ENCODE peak calls at places on chromosomes 12 and 14, in nine cellular contexts. X is OCI-LY7, J is hepatocyte, R is HCT116, I is neural progenitor cell, K is GM23338, T is PC-3, Y is SK-N-SH, E is MM.1S. W is an unnamed sample.

GRCh38 chr12:119544780-119545625 is 48.6 kb upstream of the TMEM233 start:
- DNase-seq in J (peak; percentile 86), K (peak; percentile 87), T (peak; percentile 85), R (peak; percentile 61), Y (peak; percentile 75), X (peak; percentile 64), I (peak; percentile 81), E (peak; percentile 26), W (peak; percentile 76)

GRCh38 chr12:65881965-65882413 is 57.7 kb downstream of the HMGA2 start:
- DNase-seq in I (peak; percentile 54), K (peak; percentile 38), E (no peak), R (no peak), Y (no peak), J (peak; percentile 46), X (no peak), T (no peak), W (peak; percentile 81)

GRCh38 chr12:65740873-65741600 is 83.2 kb upstream of the HMGA2 start:
- DNase-seq in X (no peak), K (peak; percentile 93), I (peak; percentile 92), Y (peak; percentile 61), E (peak; percentile 64), J (peak; percentile 89), T (peak; percentile 42), R (no peak), W (peak; percentile 88)

GRCh38 chr14:31106768-31107167 is 80.6 kb upstream of the STRN3 start:
- DNase-seq in R (no peak), T (peak; percentile 27), E (no peak), K (no peak), J (no peak), X (no peak), I (no peak), Y (no peak), W (peak; percentile 57)

GRCh38 chr12:72264548-72265175 is 7.5 kb upstream of the TRHDE start:
- DNase-seq in T (peak; percentile 62), X (peak; percentile 13), J (peak; percentile 36), Y (peak; percentile 23), K (peak; percentile 57), I (peak; percentile 22), E (peak; percentile 41), R (no peak), W (peak; percentile 43)

GRCh38 chr14:101120636-101121398 is 217.3 kb upstream of the RTL1 start:
- DNase-seq in R (no peak), Y (peak; percentile 27), K (no peak), E (no peak), T (no peak), J (no peak), I (no peak), X (peak; percentile 4), W (no peak)

GRCh38 chr12:65946821-65947220 is 122.5 kb downstream of the HMGA2 start:
- DNase-seq in E (no peak), K (no peak), Y (no peak), R (no peak), X (no peak), I (no peak), T (no peak), J (no peak), W (no peak)

GRCh38 chr14:92651106-92651792 is 97.2 kb downstream of the LGMN start:
- DNase-seq in R (no peak), T (no peak), J (no peak), Y (no peak), E (no peak), X (peak; percentile 12), I (no peak), K (no peak), W (no peak)

GRCh38 chr12:88703790-88704189 is 123.5 kb upstream of the KITLG start:
- DNase-seq in E (no peak), I (no peak), X (no peak), Y (no peak), K (no peak), J (no peak), T (peak; percentile 67), R (no peak), W (peak; percentile 10)

GRCh38 chr14:67557118-67557517 is 24.0 kb downstream of the PLEKHH1 start:
- DNase-seq in Y (no peak), R (no peak), E (peak; percentile 52), I (no peak), X (no peak), K (peak; percentile 31), J (peak; percentile 44), T (no peak), W (no peak)

GRCh38 chr14:102654298-102654697 is 61.8 kb downstream of the RCOR1 start:
- DNase-seq in K (no peak), R (no peak), I (no peak), X (no peak), J (no peak), T (peak; percentile 64), Y (no peak), E (no peak), W (no peak)

GRCh38 chr14:77880056-77880455 is 80.1 kb downstream of the ADCK1 start:
- DNase-seq in R (no peak), K (no peak), I (no peak), X (no peak), J (no peak), Y (no peak), E (no peak), T (no peak), W (no peak)

GRCh38 chr14:87898301-87898700 is 94.7 kb downstream of the GALC start:
- DNase-seq in T (no peak), X (no peak), J (no peak), E (no peak), R (no peak), I (no peak), Y (no peak), K (no peak), W (peak; percentile 28)

GRCh38 chr14:75050852-75051555 is at the start of gene MLH3:
- DNase-seq in T (peak; percentile 90), I (peak; percentile 96), E (peak; percentile 73), X (peak; percentile 68), Y (peak; percentile 93), R (peak; percentile 65), J (peak; percentile 93), K (peak; percentile 97), W (peak; percentile 88)

GRCh38 chr12:6635375-6635855 is 344 bp downstream of the LPAR5 start:
- DNase-seq in X (peak; percentile 86), I (no peak), E (no peak), K (no peak), J (no peak), T (no peak), R (no peak), Y (peak; percentile 73), W (peak; percentile 22)

GRCh38 chr12:90216815-90217214 is 508.2 kb upstream of the ATP2B1 start:
- DNase-seq in J (no peak), I (no peak), K (no peak), E (no peak), Y (no peak), R (no peak), X (no peak), T (peak; percentile 65), W (peak; percentile 30)

GRCh38 chr12:32395031-32395430 is 4.3 kb upstream of the FGD4 start:
- DNase-seq in R (no peak), J (no peak), X (no peak), I (no peak), Y (peak; percentile 31), T (no peak), E (no peak), K (no peak), W (no peak)

GRCh38 chr14:69661194-69661537 is 49.8 kb downstream of the SUSD6 start:
- DNase-seq in X (no peak), J (no peak), T (no peak), I (no peak), K (no peak), R (no peak), E (no peak), Y (no peak), W (no peak)
- H3K4me1 ChIP-seq in X (peaks cover 60% of the 10 kb centered on the region), J (peaks cover 86% of the 10 kb centered on the region), T (peaks cover 42% of the 10 kb centered on the region), I (peaks cover 30% of the 10 kb centered on the region), K (peaks cover 28% of the 10 kb centered on the region), R (peaks cover 17% of the 10 kb centered on the region), E (no peaks in the 10 kb centered on the region), Y (peaks cover 16% of the 10 kb centered on the region), W (peaks cover 50% of the 10 kb centered on the region)

DNA sequence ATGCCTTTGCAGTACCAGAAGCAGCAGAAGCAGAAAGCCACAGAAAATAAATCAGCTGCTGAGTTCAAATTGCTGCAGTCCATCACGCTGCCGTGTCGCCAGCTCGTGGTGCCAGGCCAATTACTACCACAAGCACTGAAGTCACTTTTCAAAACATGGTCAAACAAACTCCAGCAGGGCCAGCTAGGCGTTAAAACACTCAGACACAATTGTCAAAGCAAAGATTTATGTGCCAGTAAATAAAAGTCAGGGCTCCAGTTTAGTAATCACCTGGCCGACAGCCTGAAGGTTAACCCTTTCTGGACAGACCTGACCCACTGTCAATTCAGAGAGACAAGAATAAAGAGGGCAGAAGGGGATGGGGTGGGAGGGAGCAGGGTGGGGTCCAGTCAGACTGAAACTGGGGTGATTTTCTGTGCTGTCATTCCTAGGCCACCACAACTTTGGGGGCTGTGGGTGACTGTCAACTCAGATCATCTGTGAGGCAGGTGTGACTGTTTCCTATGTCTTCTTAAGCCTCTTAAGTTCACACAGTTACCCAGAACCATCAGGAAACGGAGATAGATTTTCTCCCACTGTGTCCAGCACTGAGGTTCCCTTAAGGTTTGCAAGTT is 109.9 kb upstream of the FUT8 start:
- DNase-seq in J (no peak), R (no peak), E (no peak), Y (no peak), X (peak; percentile 82), I (no peak), K (no peak), T (peak; percentile 80), W (peak; percentile 25)
- TF ChIP-seq EZH2phosphoT487 in J (no peak), R (no peak), E (no peak), Y (no peak), X (no peak), I (no peak), K (no peak), T (no peak), W (no peak)

GRCh38 chr12:116408489-116409217 is 131.2 kb upstream of the MED13L start:
- DNase-seq in K (no peak), T (no peak), I (no peak), X (no peak), E (no peak), J (no peak), Y (no peak), R (no peak), W (no peak)

GRCh38 chr12:116414891-116415290 is 137.4 kb upstream of the MED13L start:
- DNase-seq in X (no peak), Y (no peak), E (no peak), J (no peak), I (no peak), T (no peak), R (no peak), K (no peak), W (no peak)

GRCh38 chr12:116415408-116416108 is 138.1 kb upstream of the MED13L start:
- DNase-seq in J (no peak), K (no peak), T (no peak), E (no peak), I (peak; percentile 53), Y (no peak), X (no peak), R (no peak), W (no peak)

GRCh38 chr12:116416161-116416560 is 138.7 kb upstream of the MED13L start:
- DNase-seq in Y (no peak), J (no peak), R (no peak), E (no peak), X (no peak), T (no peak), I (peak; percentile 43), K (no peak), W (peak; percentile 15)

GRCh38 chr12:116411977-116412376 is 134.5 kb upstream of the MED13L start:
- DNase-seq in X (no peak), J (no peak), Y (peak; percentile 36), R (no peak), I (no peak), K (no peak), T (no peak), E (no peak), W (peak; percentile 19)
- H3K4me3 ChIP-seq in X (no peak overlapping the region), J (no peak overlapping the region), Y (no peak overlapping the region), R (no peak overlapping the region), I (no peak overlapping the region), K (no peak overlapping the region), T (no peak overlapping the region), E (no peak overlapping the region), W (no peak overlapping the region)

GRCh38 chr14:100077441-100077840 is 12.2 kb downstream of the EVL start:
- DNase-seq in R (no peak), T (no peak), X (no peak), K (no peak), J (no peak), I (no peak), Y (no peak), E (no peak), W (no peak)
- H3K4me1 ChIP-seq in R (no peaks in the 10 kb centered on the region), T (peaks cover 15% of the 10 kb centered on the region), X (peaks cover 13% of the 10 kb centered on the region), K (peaks cover 4% of the 10 kb centered on the region), J (peaks cover 17% of the 10 kb centered on the region), I (peaks cover 17% of the 10 kb centered on the region), Y (peaks cover 17% of the 10 kb centered on the region), E (peaks cover 2% of the 10 kb centered on the region), W (peaks cover 23% of the 10 kb centered on the region)

W was measured in GM23248.